ENCODE peak calls at places on chromosomes 11 and 22, in seven cellular contexts. I is NCI-H1092 treated with DMSO at 0.1 percent for 48 hours; P is kidney glomerular epithelial cell; S is amniotic stem cell; J is effector memory CD4-positive, alpha-beta T cell; B is hypothalamus; V is uterus. N is an unnamed sample.

GRCh38 chr11:128482512-128483191 is 104.7 kb downstream of the ETS1 start:
- DNase-seq in I (no peak), P (no peak), S (no peak), J (no peak), B (no peak), V (no peak), N (no peak)

GRCh38 chr11:118658372-118659313 is 20.8 kb downstream of the TREH start:
- DNase-seq in I (no peak), P (no peak), S (no peak), J (no peak), B (no peak), V (no peak), N (no peak)

GRCh38 chr11:71563401-71563800 is 2.0 kb upstream of the KRTAP5-10 start:
- DNase-seq in I (peak; percentile 12), P (no peak), S (peak; percentile 11), J (no peak), B (no peak), V (no peak), N (no peak)

GRCh38 chr11:60871378-60872061 is 4.2 kb downstream of the ZP1 start:
- DNase-seq in I (peak; percentile 36), P (no peak), S (no peak), J (no peak), B (no peak), V (peak; percentile 14), N (peak; percentile 58)

GRCh38 chr11:109993786-109994185 is 99.4 kb upstream of the ZC3H12C start:
- DNase-seq in I (no peak), P (no peak), S (no peak), J (no peak), B (no peak), V (no peak), N (no peak)

GRCh38 chr11:44275241-44275640 is 34.7 kb downstream of the ALX4 start:
- DNase-seq in I (no peak), P (no peak), S (no peak), J (no peak), B (no peak), V (no peak), N (no peak)

GRCh38 chr11:404551-405264 is 10.1 kb downstream of the SIGIRR start:
- DNase-seq in I (no peak), P (no peak), S (no peak), J (no peak), B (no peak), V (no peak), N (no peak)

GRCh38 chr11:18768472-18768901 is 23.1 kb downstream of the PTPN5 start:
- DNase-seq in I (no peak), P (peak; percentile 27), S (no peak), J (no peak), B (no peak), V (no peak), N (no peak)

GRCh38 chr11:117089685-117090084 is 8.5 kb downstream of the SIK3 start:
- DNase-seq in I (no peak), P (peak; percentile 48), S (no peak), J (no peak), B (no peak), V (no peak), N (no peak)

GRCh38 chr22:50131894-50132293 is 38.6 kb upstream of the PANX2 start:
- DNase-seq in I (no peak), P (no peak), S (no peak), J (no peak), B (no peak), V (no peak), N (no peak)

GRCh38 chr11:118635237-118635591 is 27.8 kb downstream of the PHLDB1 start:
- DNase-seq in I (peak; percentile 34), P (no peak), S (no peak), J (no peak), B (no peak), V (no peak), N (no peak)

GRCh38 chr11:561148-562003 is 606 bp downstream of the RASSF7 start:
- DNase-seq in I (no peak), P (peak; percentile 94), S (no peak), J (no peak), B (no peak), V (no peak), N (no peak)

GRCh38 chr11:69296890-69297224 is 2.9 kb downstream of the MYEOV start:
- DNase-seq in I (no peak), P (no peak), S (no peak), J (no peak), B (no peak), V (no peak), N (peak; percentile 53)

GRCh38 chr11:31972623-31973022 is 118.3 kb upstream of the RCN1 start:
- DNase-seq in I (no peak), P (no peak), S (no peak), J (no peak), B (no peak), V (no peak), N (no peak)

GRCh38 chr11:12092714-12093113 is 17.7 kb upstream of the MICAL2 start:
- DNase-seq in I (peak; percentile 81), P (no peak), S (no peak), J (no peak), B (no peak), V (no peak), N (no peak)

GRCh38 chr22:46201059-46201757 is 48.9 kb downstream of the CDPF1 start:
- DNase-seq in I (no peak), P (no peak), S (no peak), J (no peak), B (no peak), V (no peak), N (no peak)

GRCh38 chr11:68031136-68031459 is 617 bp downstream of the NDUFS8 start:
- DNase-seq in I (no peak), P (no peak), S (no peak), J (no peak), B (no peak), V (no peak), N (no peak)

GRCh38 chr11:67674442-67674871 is at the start of gene ALDH3B2:
- DNase-seq in I (no peak), P (no peak), S (no peak), J (no peak), B (no peak), V (no peak), N (no peak)

GRCh38 chr11:12674936-12675696 is 895 bp downstream of the TEAD1 start:
- DNase-seq in I (peak; percentile 53), P (no peak), S (no peak), J (no peak), B (peak; percentile 18), V (peak; percentile 57), N (peak; percentile 48)

GRCh38 chr22:46500201-46500600 is 37.2 kb downstream of the CELSR1 start:
- DNase-seq in I (peak; percentile 41), P (no peak), S (no peak), J (no peak), B (no peak), V (no peak), N (no peak)

GRCh38 chr11:44498524-44498923 is 66.9 kb upstream of the CD82 start:
- DNase-seq in I (no peak), P (no peak), S (no peak), J (no peak), B (no peak), V (peak; percentile 65), N (no peak)

GRCh38 chr11:40054631-40055030 is 1404.8 kb downstream of the LRRC4C start:
- DNase-seq in I (no peak), P (peak; percentile 77), S (no peak), J (no peak), B (no peak), V (no peak), N (no peak)

GRCh38 chr11:70505331-70505731 is 107.0 kb downstream of the CTTN start:
- DNase-seq in I (no peak), P (no peak), S (no peak), J (no peak), B (no peak), V (no peak), N (peak; percentile 1)

GRCh38 chr22:41822289-41823057 is 10.4 kb upstream of the SREBF2 start:
- DNase-seq in I (peak; percentile 64), P (peak; percentile 79), S (peak; percentile 22), J (no peak), B (no peak), V (no peak), N (no peak)

GRCh38 chr11:117143390-117143789 is 697 bp upstream of the PAFAH1B2 start:
- DNase-seq in I (peak; percentile 77), P (peak; percentile 51), S (no peak), J (no peak), B (no peak), V (peak; percentile 69), N (peak; percentile 40)

GRCh38 chr11:105609832-105610781 is at the start of gene GRIA4:
- DNase-seq in I (peak; percentile 60), P (peak; percentile 20), S (no peak), J (no peak), B (peak; percentile 63), V (no peak), N (no peak)

GRCh38 chr11:118102721-118103261 is 16.0 kb upstream of the SMIM35 start:
- DNase-seq in I (no peak), P (no peak), S (no peak), J (no peak), B (no peak), V (no peak), N (no peak)

GRCh38 chr11:60932605-60933346 is 8.5 kb downstream of the TMEM132A start:
- DNase-seq in I (no peak), P (no peak), S (no peak), J (no peak), B (no peak), V (no peak), N (no peak)

GRCh38 chr11:69449320-69450063 is 32.0 kb upstream of the LINC01488 start:
- DNase-seq in I (no peak), P (no peak), S (peak; percentile 46), J (no peak), B (no peak), V (peak; percentile 65), N (peak; percentile 79)

GRCh38 chr11:88508558-88508807 is 170.9 kb upstream of the CTSC start:
- DNase-seq in I (no peak), P (no peak), S (no peak), J (no peak), B (no peak), V (no peak), N (no peak)

GRCh38 chr11:14193644-14194043 is 165.3 kb downstream of the RRAS2 start:
- DNase-seq in I (no peak), P (no peak), S (no peak), J (no peak), B (no peak), V (no peak), N (no peak)

GRCh38 chr11:126109941-126110731 is 47.5 kb upstream of the CDON start:
- DNase-seq in I (no peak), P (peak; percentile 54), S (no peak), J (no peak), B (no peak), V (no peak), N (no peak)

GRCh38 chr11:75191330-75191717 is 40.4 kb downstream of the SLCO2B1 start:
- DNase-seq in I (no peak), P (no peak), S (no peak), J (no peak), B (no peak), V (no peak), N (no peak)

GRCh38 chr11:32881286-32881685 is 11.3 kb upstream of the QSER1 start:
- DNase-seq in I (no peak), P (no peak), S (no peak), J (no peak), B (no peak), V (no peak), N (no peak)

N was measured in left ventricle myocardium inferior.